ENCODE peak calls at places on chromosome 12, in ten cellular contexts. J, E, Z, V, W, B, H, G, L and X are unnamed samples.

GRCh38 chr12:30985814-30986452 is 59.4 kb downstream of the TSPAN11 start:
- DNase-seq in E (peak), G (no peak), L (peak), J (no peak), V (peak), H (peak), W (peak), Z (peak), B (peak), X (peak)

GRCh38 chr12:46921754-46922113 is 95.9 kb upstream of the SLC38A4 start:
- DNase-seq in J (no peak), W (peak), E (no peak), B (no peak), L (no peak), G (no peak), V (no peak), Z (no peak), H (no peak), X (no peak)

GRCh38 chr12:32877670-32878459 is 18.7 kb downstream of the PKP2 start:
- DNase-seq in V (peak), H (no peak), Z (no peak), J (no peak), G (peak), W (no peak), E (no peak), L (no peak), B (peak), X (no peak)

GRCh38 chr12:43444940-43445564 is 107.0 kb downstream of the ADAMTS20 start:
- DNase-seq in Z (no peak), J (no peak), W (peak), V (no peak), H (peak), E (peak), L (peak), G (no peak), B (peak), X (peak)

GRCh38 chr12:116693259-116694227 is 44.3 kb downstream of the SPRING1 start:
- DNase-seq in H (no peak), B (peak), Z (no peak), E (no peak), L (peak), V (no peak), G (no peak), W (no peak), J (no peak), X (no peak)

GRCh38 chr12:5258966-5259365 is 172.9 kb upstream of the NTF3 start:
- DNase-seq in V (no peak), Z (no peak), G (no peak), J (no peak), E (no peak), B (no peak), L (no peak), H (no peak), W (no peak), X (no peak)

GRCh38 chr12:26318661-26319068 is 123.3 kb downstream of the SSPN start:
- DNase-seq in H (no peak), E (peak), J (no peak), B (no peak), W (peak), Z (no peak), V (peak), G (peak), L (no peak), X (peak)

GRCh38 chr12:54356951-54357356 is 7.3 kb downstream of the GPR84 start:
- DNase-seq in G (no peak), B (no peak), E (no peak), L (peak), Z (no peak), V (no peak), H (no peak), J (no peak), W (no peak), X (no peak)

GRCh38 chr12:108757842-108758241 is 26.5 kb upstream of the CORO1C start:
- DNase-seq in B (no peak), H (no peak), W (no peak), J (no peak), E (no peak), Z (no peak), G (peak), V (no peak), L (no peak), X (peak)

GRCh38 chr12:3328081-3328480 is 162.9 kb upstream of the PRMT8 start:
- DNase-seq in E (no peak), Z (no peak), V (no peak), G (peak), B (no peak), J (no peak), H (no peak), L (no peak), W (no peak), X (no peak)

GRCh38 chr12:958449-959123 is 9.1 kb upstream of the RAD52 start:
- DNase-seq in G (peak), V (peak), J (no peak), E (peak), Z (no peak), H (no peak), L (no peak), W (no peak), B (no peak), X (no peak)

GRCh38 chr12:53343449-53343848 is 7.3 kb upstream of the SP7 start:
- DNase-seq in G (no peak), H (no peak), L (no peak), Z (no peak), V (no peak), J (no peak), B (no peak), E (no peak), W (no peak), X (no peak)

GRCh38 chr12:57554453-57554852 is 4.6 kb downstream of the KIF5A start:
- DNase-seq in J (no peak), L (no peak), E (no peak), W (no peak), G (no peak), H (no peak), V (no peak), B (no peak), Z (no peak), X (no peak)

GRCh38 chr12:41361791-41362190 is 173.7 kb downstream of the PDZRN4 start:
- DNase-seq in Z (no peak), H (no peak), W (no peak), G (no peak), E (no peak), B (no peak), V (no peak), L (no peak), J (no peak), X (no peak)

GRCh38 chr12:66896797-66897196 is 217.9 kb upstream of the GRIP1 start:
- DNase-seq in B (no peak), W (no peak), G (no peak), L (no peak), V (no peak), Z (no peak), H (no peak), E (no peak), J (no peak), X (no peak)

GRCh38 chr12:131088701-131089525 is 135.2 kb downstream of the ADGRD1 start:
- DNase-seq in B (no peak), E (no peak), L (no peak), H (no peak), V (peak), J (peak), G (peak), Z (peak), W (no peak), X (no peak)

GRCh38 chr12:10178766-10179165 is at the start of gene TMEM52B:
- DNase-seq in E (no peak), Z (no peak), H (no peak), G (no peak), B (no peak), J (no peak), L (no peak), W (no peak), V (no peak), X (no peak)

GRCh38 chr12:123532808-123533649 is 490 bp downstream of the RILPL1 start:
- DNase-seq in E (peak), V (peak), W (peak), G (peak), B (peak), Z (no peak), J (peak), H (peak), L (peak), X (no peak)

GRCh38 chr12:2488131-2488530 is 306.6 kb upstream of the FKBP4 start:
- DNase-seq in L (no peak), G (no peak), V (no peak), B (no peak), W (no peak), H (no peak), J (no peak), E (no peak), Z (no peak), X (no peak)

GRCh38 chr12:68977335-68977734 is 44.4 kb upstream of the CPM start:
- DNase-seq in V (no peak), E (no peak), W (no peak), L (no peak), Z (no peak), B (no peak), G (no peak), H (no peak), J (no peak), X (no peak)

GRCh38 chr12:123942277-123942653 is 30.4 kb downstream of the CCDC92 start:
- DNase-seq in V (no peak), Z (peak), B (no peak), J (no peak), H (no peak), G (no peak), W (peak), L (no peak), E (peak), X (no peak)

GRCh38 chr12:47105914-47106674 is 26.3 kb upstream of the AMIGO2 start:
- DNase-seq in L (no peak), H (no peak), E (no peak), V (no peak), W (no peak), G (no peak), J (no peak), B (no peak), Z (no peak), X (no peak)

GRCh38 chr12:7042847-7043246 is 17.7 kb upstream of the C1S start:
- DNase-seq in L (peak), B (peak), V (no peak), G (no peak), J (no peak), W (peak), H (no peak), E (peak), Z (no peak), X (peak)

GRCh38 chr12:17139926-17140325 is 534.0 kb upstream of the LMO3 start:
- DNase-seq in Z (no peak), W (no peak), B (no peak), L (no peak), E (no peak), G (no peak), V (no peak), J (no peak), H (no peak), X (no peak)

GRCh38 chr12:49253033-49253623 is 11.8 kb upstream of the TUBA1C start:
- DNase-seq in G (no peak), Z (no peak), B (no peak), W (peak), E (no peak), J (peak), L (no peak), V (no peak), H (no peak), X (no peak)

GRCh38 chr12:93706824-93707223 is 29.6 kb downstream of the CRADD start:
- DNase-seq in G (no peak), W (peak), H (no peak), Z (no peak), J (no peak), E (no peak), V (no peak), L (no peak), B (no peak), X (no peak)

GRCh38 chr12:90712671-90713070 is 242.3 kb downstream of the CCER1 start:
- DNase-seq in L (peak), V (no peak), H (no peak), E (peak), G (no peak), W (no peak), Z (no peak), B (peak), J (no peak), X (no peak)

GRCh38 chr12:43736921-43737440 is 21.6 kb downstream of the PUS7L start:
- DNase-seq in W (peak), J (no peak), E (no peak), V (no peak), H (no peak), G (no peak), Z (no peak), B (no peak), L (no peak), X (no peak)

GRCh38 chr12:1972260-1972659 is 32.0 kb downstream of the DCP1B start:
- DNase-seq in L (no peak), E (no peak), Z (no peak), W (peak), J (no peak), G (no peak), H (no peak), B (no peak), V (no peak), X (no peak)

GRCh38 chr12:112450725-112451124 is 32.0 kb downstream of the PTPN11 start:
- DNase-seq in V (no peak), J (no peak), W (no peak), E (no peak), Z (no peak), H (no peak), G (no peak), B (no peak), L (no peak), X (no peak)
- TF ChIP-seq CTCF in V (no peak), J (no peak), W (no peak), E (no peak), Z (peak), H (no peak), G (no peak), B (no peak), L (peak), X (no peak)

DNA sequence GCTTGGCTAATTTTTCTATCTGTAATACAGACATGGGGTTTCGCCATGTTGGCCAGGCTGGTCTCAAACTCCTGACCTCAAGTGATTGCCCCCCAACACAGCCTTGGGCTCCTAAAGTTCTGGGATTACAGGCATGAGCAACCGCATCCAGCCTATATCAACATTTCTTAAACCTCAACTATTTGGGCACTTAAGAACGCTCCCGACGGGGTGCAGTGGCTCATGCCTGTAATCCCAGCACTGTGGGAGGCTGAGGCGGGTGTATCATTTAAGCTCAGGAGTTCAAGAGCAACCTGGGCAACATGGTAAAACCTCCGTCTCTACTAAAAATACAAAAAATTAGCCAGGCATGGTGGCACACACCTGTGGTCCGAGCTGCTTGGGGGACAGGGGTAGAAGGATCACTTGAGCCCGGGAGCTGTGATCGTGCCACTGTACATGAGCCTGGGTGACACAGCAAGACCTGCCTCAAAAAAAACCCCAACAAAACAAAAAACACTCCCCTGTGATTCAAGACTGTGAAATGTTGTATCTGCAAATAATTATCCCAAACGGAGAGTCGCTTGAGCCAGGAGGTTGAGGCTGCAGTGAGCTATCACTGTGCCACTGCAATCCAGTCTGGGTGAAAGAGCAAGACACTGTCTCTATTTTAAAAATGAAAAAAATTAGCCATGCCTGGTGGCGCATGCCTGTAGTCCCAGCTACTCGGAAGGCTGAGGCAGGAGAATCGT is 21.5 kb downstream of the PPTC7 start:
- DNase-seq in B (no peak), V (no peak), E (no peak), W (no peak), H (no peak), L (no peak), Z (no peak), G (no peak), J (no peak), X (no peak)
- H3K27ac ChIP-seq in B (no peak), V (peak), E (no peak), W (no peak), H (no peak), L (no peak), Z (no peak), G (peak), J (no peak), X (peak)

GRCh38 chr12:94748726-94749421 is 98.5 kb upstream of the TMCC3 start:
- DNase-seq in G (no peak), J (no peak), V (no peak), E (no peak), Z (no peak), B (no peak), L (no peak), W (no peak), H (no peak), X (no peak)

GRCh38 chr12:94750891-94751290 is 100.5 kb upstream of the TMCC3 start:
- DNase-seq in W (no peak), G (no peak), B (no peak), Z (no peak), J (no peak), E (no peak), L (no peak), V (no peak), H (no peak), X (no peak)

GRCh38 chr12:94754653-94755052 is 104.3 kb upstream of the TMCC3 start:
- DNase-seq in E (no peak), B (no peak), G (no peak), V (no peak), J (no peak), H (no peak), Z (no peak), W (no peak), L (no peak), X (no peak)

GRCh38 chr12:94749890-94750289 is 99.5 kb upstream of the TMCC3 start:
- DNase-seq in B (no peak), H (no peak), G (no peak), E (no peak), L (no peak), Z (no peak), W (no peak), J (no peak), V (no peak), X (no peak)

DNA sequence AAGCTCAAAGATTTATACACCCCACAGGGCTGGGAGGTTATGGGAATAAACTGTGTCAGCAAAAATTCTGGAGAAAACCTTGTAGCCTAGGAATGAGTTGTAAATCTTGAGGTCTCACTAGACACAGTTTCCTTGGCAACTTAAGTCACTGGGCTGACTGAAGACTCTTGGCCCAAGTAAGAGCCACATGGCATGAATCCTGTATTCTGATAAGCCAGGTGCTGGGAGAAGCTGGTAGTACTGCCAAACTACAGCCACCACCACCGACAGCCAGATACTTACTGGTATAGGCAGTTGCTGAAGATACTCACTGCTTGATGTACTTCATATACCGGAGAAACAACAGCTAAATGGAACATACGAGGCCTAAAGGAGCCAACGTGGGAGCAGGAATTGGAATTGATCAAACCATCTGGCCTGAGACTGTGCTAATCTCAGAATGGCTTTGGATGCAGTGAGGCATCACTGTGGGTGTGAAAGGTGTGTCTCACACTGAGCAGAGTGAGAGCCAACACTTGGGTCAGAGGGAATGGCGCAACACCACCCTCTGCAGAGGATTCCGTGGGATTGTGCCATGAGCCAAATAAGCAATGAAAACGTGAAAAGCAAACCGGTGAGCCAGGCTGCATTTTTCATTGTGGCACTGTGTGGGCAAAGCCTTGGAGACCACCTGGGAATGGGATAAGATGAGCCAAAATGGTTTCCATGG is 102.9 kb upstream of the TMCC3 start:
- DNase-seq in J (no peak), Z (no peak), B (no peak), G (no peak), W (no peak), L (peak), V (no peak), E (no peak), H (no peak), X (peak)
- TF ChIP-seq CTCF in J (no peak), Z (no peak), B (peak), G (no peak), W (no peak), L (peak), V (no peak), E (no peak), H (no peak), X (no peak)

GRCh38 chr12:112350593-112351592 is 31.3 kb downstream of the HECTD4 start:
- DNase-seq in E (no peak), B (no peak), V (no peak), H (no peak), Z (no peak), L (no peak), W (no peak), J (no peak), G (no peak), X (no peak)
- H3K27ac ChIP-seq in E (no peak), B (no peak), V (no peak), H (no peak), Z (no peak), L (no peak), W (no peak), J (no peak), G (no peak), X (no peak)

DNA sequence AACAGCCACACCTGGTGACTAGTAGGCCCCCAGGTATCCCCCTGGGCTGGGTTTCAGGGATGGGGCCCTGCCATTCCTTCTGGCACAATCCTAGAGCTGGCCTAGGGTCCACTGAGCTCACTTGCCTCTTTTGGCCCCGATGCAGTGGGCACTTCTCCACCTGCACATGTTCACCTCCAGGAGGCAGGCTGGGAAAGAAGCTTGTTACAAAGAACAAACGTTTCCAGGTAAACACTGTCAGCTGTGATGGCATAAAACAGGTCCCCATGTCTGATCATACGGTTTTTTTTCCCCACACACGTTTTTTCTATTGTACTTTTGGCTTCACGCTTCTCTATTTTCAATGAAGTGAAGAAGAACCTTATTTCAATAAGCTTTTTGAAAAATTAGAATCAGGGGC is 15.8 kb upstream of the HVCN1 start:
- DNase-seq in L (peak), W (no peak), H (no peak), J (no peak), B (no peak), G (no peak), Z (no peak), V (no peak), E (no peak), X (peak)
- TF ChIP-seq CTCF in L (peak), W (no peak), H (no peak), J (no peak), B (peak), G (peak), Z (no peak), V (no peak), E (no peak), X (no peak)